ENCODE peak calls at places on chromosomes 3 and 15, in five cellular contexts. H, D, T, C and S are unnamed samples.
A peak's percentile ranks its signal among the peaks of the same experiment; 100 is the strongest.

GRCh38 chr15:70164910-70165791 is 67.4 kb upstream of the TLE3 start:
- DNase-seq in H (no peak), D (no peak), T (peak; percentile 35), C (no peak), S (no peak)

GRCh38 chr3:183868804-183869203 is 15.9 kb downstream of the PARL start:
- DNase-seq in H (no peak), D (no peak), T (no peak), C (no peak), S (no peak)

GRCh38 chr15:27549796-27550195 is 549.3 kb downstream of the OCA2 start:
- DNase-seq in H (no peak), D (no peak), T (no peak), C (no peak), S (no peak)

GRCh38 chr15:72604794-72605193 is 49.7 kb upstream of the GOLGA6B start:
- DNase-seq in H (no peak), D (peak; percentile 13), T (no peak), C (no peak), S (no peak)

GRCh38 chr3:133828576-133829309 is 23.1 kb downstream of the SRPRB start:
- DNase-seq in H (no peak), D (no peak), T (no peak), C (no peak), S (no peak)

GRCh38 chr3:139518926-139519842 is 20.4 kb downstream of the RBP1 start:
- DNase-seq in H (no peak), D (no peak), T (no peak), C (no peak), S (no peak)

GRCh38 chr15:69568621-69569020 is 116.0 kb downstream of the RPLP1 start:
- DNase-seq in H (peak; percentile 64), D (peak; percentile 52), T (no peak), C (peak; percentile 88), S (no peak)

GRCh38 chr3:137525471-137525870 is 238.6 kb upstream of the SOX14 start:
- DNase-seq in H (no peak), D (no peak), T (no peak), C (no peak), S (no peak)

GRCh38 chr3:129448187-129448895 is 8.3 kb downstream of the IFT122 start:
- DNase-seq in H (no peak), D (no peak), T (peak; percentile 67), C (no peak), S (no peak)

GRCh38 chr3:115790759-115791158 is 167.4 kb downstream of the GAP43 start:
- DNase-seq in H (peak; percentile 92), D (peak; percentile 94), T (no peak), C (peak; percentile 100), S (no peak)

GRCh38 chr3:127200086-127200691 is 7.3 kb downstream of the PRR23E start:
- DNase-seq in H (no peak), D (no peak), T (no peak), C (no peak), S (no peak)

GRCh38 chr15:58475573-58476524 is 44.1 kb downstream of the LIPC start:
- DNase-seq in H (peak; percentile 97), D (no peak), T (no peak), C (peak; percentile 88), S (no peak)

GRCh38 chr3:64011685-64012084 is 11.6 kb downstream of the PSMD6 start:
- DNase-seq in H (peak; percentile 57), D (peak; percentile 27), T (no peak), C (peak; percentile 90), S (no peak)

GRCh38 chr15:60412026-60412425 is 14.2 kb upstream of the ANXA2 start:
- DNase-seq in H (no peak), D (no peak), T (no peak), C (no peak), S (no peak)

GRCh38 chr3:185473290-185473815 is 25.5 kb downstream of the TMEM41A start:
- DNase-seq in H (no peak), D (peak; percentile 31), T (no peak), C (peak; percentile 73), S (no peak)

GRCh38 chr15:90660195-90660995 is 56.8 kb upstream of the BLM start:
- DNase-seq in H (peak; percentile 90), D (peak; percentile 82), T (peak; percentile 43), C (peak; percentile 88), S (peak; percentile 51)

GRCh38 chr15:85289677-85290365 is 90.6 kb upstream of the AKAP13 start:
- DNase-seq in H (peak; percentile 44), D (peak; percentile 86), T (peak; percentile 81), C (peak; percentile 34), S (no peak)

GRCh38 chr15:70016511-70016994 is 81.2 kb downstream of the TLE3 start:
- DNase-seq in H (no peak), D (no peak), T (no peak), C (no peak), S (no peak)

GRCh38 chr3:151228291-151229125 is 25.5 kb upstream of the GPR171 start:
- DNase-seq in H (peak; percentile 69), D (peak; percentile 68), T (peak; percentile 28), C (peak; percentile 89), S (no peak)

GRCh38 chr3:44476181-44476599 is 1.3 kb downstream of the ZNF445 start:
- DNase-seq in H (peak; percentile 45), D (no peak), T (no peak), C (peak; percentile 68), S (no peak)

GRCh38 chr3:13715167-13715954 is 164.5 kb downstream of the WNT7A start:
- DNase-seq in H (no peak), D (no peak), T (peak; percentile 3), C (no peak), S (peak; percentile 10)

GRCh38 chr3:161274691-161275298 is 53.7 kb downstream of the NMD3 start:
- DNase-seq in H (peak; percentile 55), D (no peak), T (no peak), C (peak; percentile 23), S (no peak)

GRCh38 chr3:197339841-197340520 is 41.6 kb upstream of the DLG1 start:
- DNase-seq in H (peak; percentile 86), D (no peak), T (no peak), C (peak; percentile 51), S (no peak)

GRCh38 chr3:32640939-32641725 is 43.9 kb upstream of the CNOT10 start:
- DNase-seq in H (peak; percentile 50), D (no peak), T (no peak), C (no peak), S (no peak)

GRCh38 chr3:50811893-50812292 is 137.2 kb downstream of the DOCK3 start:
- DNase-seq in H (no peak), D (no peak), T (no peak), C (no peak), S (no peak)

GRCh38 chr3:114112696-114113095 is 56.2 kb downstream of the QTRT2 start:
- DNase-seq in H (peak; percentile 49), D (no peak), T (no peak), C (peak; percentile 73), S (no peak)

GRCh38 chr3:187522293-187522692 is 147.9 kb downstream of the SST start:
- DNase-seq in H (no peak), D (no peak), T (no peak), C (no peak), S (no peak)

GRCh38 chr3:63685340-63685739 is 32.9 kb downstream of the SNTN start:
- DNase-seq in H (no peak), D (no peak), T (no peak), C (no peak), S (no peak)

GRCh38 chr3:194328080-194328571 is 23.0 kb downstream of the CPN2 start:
- DNase-seq in H (peak; percentile 56), D (peak; percentile 75), T (no peak), C (peak; percentile 85), S (no peak)

DNA sequence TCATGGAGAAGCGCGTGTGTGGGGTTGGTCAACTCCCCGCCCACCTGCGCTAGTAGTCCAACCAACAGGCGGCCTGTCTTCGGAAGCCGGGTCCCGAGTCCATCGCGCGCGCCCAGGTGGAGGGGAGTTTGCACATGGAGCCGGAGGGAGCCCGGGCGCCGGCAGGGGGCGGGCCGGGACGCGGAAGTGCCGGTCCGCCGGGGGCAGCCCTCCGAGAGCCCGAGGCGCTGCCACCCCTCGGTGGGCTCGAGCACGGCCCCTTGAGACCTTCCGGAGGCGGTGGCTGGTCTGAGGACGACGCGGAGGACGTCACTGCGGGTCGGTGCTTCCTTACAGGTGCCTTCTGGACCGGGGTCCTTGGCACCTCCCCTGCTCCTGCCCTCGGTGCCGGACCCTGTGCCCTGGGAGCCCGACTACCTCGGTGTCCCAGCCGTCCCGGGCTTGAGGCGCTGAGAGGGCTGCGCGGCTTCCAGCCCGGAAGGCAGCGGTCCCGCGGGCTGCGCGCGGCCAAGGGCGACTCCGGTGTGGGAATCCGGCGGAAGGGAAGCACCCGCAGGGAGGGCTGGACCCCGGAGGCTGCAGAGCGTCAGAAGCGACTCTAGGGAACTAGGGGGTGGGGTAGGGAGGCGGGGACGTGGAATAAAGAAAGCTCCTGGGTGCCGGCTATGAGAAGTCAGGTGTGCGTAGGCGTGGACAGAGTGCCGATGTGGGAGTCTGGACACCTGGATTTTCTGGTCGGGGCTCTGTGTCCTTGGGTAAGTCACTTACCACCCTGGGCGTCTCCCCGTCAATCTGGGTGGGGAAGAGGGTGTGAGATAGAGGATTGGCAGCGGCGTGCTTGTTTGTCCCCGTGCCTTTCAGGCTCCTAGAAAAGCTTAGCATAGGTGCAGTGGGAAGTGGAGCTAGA is 212.3 kb downstream of the FGF12 start:
- DNase-seq in H (no peak), D (no peak), T (peak; percentile 31), C (no peak), S (peak; percentile 17)
- TF ChIP-seq CTCF in H (no peak), D (no peak), T (no peak), C (no peak), S (no peak)

DNA sequence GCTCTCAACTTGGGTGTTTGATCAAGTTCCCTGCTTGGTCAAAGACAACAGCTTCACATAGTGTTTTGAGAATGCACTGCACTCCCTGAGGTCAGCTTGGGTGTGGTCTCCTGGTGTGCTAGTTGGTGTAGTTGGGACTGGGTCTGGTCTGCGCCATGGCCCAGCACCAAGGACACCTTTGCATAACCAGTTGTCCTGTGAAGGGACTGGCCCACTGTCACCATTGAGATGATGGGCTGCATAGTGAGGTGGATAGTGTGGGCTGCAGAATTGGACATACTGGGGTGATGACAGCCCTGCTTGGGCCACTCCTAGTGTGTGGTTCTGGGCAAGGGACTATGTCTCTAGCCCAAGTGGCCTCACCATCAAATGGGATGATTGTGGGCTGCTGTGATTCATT is 9.5 kb downstream of the RPSA start:
- DNase-seq in H (no peak), D (no peak), T (no peak), C (no peak), S (no peak)
- TF ChIP-seq CTCF in H (no peak), D (no peak), T (no peak), C (no peak), S (no peak)

DNA sequence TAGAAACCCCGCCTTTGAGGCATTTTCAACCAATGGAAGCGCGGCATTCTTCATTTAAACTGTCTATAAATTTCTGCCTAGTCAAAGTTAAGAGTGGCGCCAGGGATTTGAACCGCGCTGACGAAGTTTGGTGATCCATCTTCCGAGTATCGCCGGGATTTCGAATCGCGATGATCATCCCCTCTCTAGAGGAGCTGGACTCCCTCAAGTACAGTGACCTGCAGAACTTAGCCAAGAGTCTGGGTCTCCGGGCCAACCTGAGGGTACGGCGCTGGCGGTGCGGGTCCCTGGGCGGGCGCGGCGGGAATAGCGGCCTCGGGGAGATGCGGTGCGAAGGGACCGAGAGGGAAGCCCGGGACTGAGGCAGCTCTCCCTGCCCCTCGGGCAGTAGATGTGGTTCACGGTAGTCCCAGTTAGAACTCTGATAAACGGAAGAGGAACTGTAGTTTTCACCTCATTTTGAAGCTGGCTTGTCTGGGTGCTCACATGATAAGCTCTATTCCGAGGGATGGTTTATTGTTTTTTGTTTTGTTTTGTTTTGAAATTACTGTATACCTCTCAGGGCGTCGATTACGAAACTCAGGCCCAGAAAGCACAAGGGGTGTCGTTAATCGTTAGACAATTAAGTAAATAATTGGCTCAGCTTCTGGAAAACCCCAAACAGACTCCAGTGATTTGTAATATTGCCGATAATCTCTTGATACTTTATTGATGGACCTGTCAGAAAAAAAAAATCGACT is at the start of gene NUSAP1:
- DNase-seq in H (no peak), D (no peak), T (no peak), C (no peak), S (no peak)
- TF ChIP-seq CTCF in H (no peak), D (no peak), T (no peak), C (no peak), S (no peak)

GRCh38 chr15:78085928-78086327 is 6.4 kb upstream of the SH2D7 start:
- DNase-seq in H (peak; percentile 92), D (no peak), T (no peak), C (peak; percentile 78), S (no peak)
- TF ChIP-seq CTCF in H (no peak), D (no peak), T (no peak), C (no peak), S (no peak)